ENCODE peak calls at places on chromosomes 12 and 14, in seven cellular contexts. One of them, this sample, is unnamed.

GRCh38 chr14:60561845-60562746 is 53.1 kb downstream of the SIX6 start:
- DNase-seq in coronary artery: no peak
- DNase-seq in effector memory CD4-positive, alpha-beta T cell: no peak
- DNase-seq in SK-N-MC: no peak
- DNase-seq in HAP-1: peak
- DNase-seq in HCT116: peak
- DNase-seq in AG04449: no peak
- DNase-seq in this sample: peak

GRCh38 chr12:64008596-64008995 is 164.1 kb downstream of the SRGAP1 start:
- DNase-seq in coronary artery: no peak
- DNase-seq in effector memory CD4-positive, alpha-beta T cell: no peak
- DNase-seq in SK-N-MC: no peak
- DNase-seq in HAP-1: no peak
- DNase-seq in HCT116: no peak
- DNase-seq in AG04449: no peak
- DNase-seq in this sample: no peak

GRCh38 chr14:94614802-94615201 is 2.6 kb downstream of the SERPINA3 start:
- DNase-seq in coronary artery: no peak
- DNase-seq in effector memory CD4-positive, alpha-beta T cell: no peak
- DNase-seq in SK-N-MC: no peak
- DNase-seq in HAP-1: no peak
- DNase-seq in HCT116: no peak
- DNase-seq in AG04449: no peak
- DNase-seq in this sample: no peak

GRCh38 chr12:71746983-71747611 is 7.6 kb upstream of the RAB21 start:
- DNase-seq in coronary artery: no peak
- DNase-seq in effector memory CD4-positive, alpha-beta T cell: no peak
- DNase-seq in SK-N-MC: peak
- DNase-seq in HAP-1: peak
- DNase-seq in HCT116: peak
- DNase-seq in AG04449: peak
- DNase-seq in this sample: peak

GRCh38 chr14:55580401-55581010 is 499 bp downstream of the KTN1 start:
- DNase-seq in coronary artery: peak
- DNase-seq in effector memory CD4-positive, alpha-beta T cell: peak
- DNase-seq in SK-N-MC: no peak
- DNase-seq in HAP-1: peak
- DNase-seq in HCT116: no peak
- DNase-seq in AG04449: no peak
- DNase-seq in this sample: no peak

GRCh38 chr12:52372216-52373154 is 5.2 kb upstream of the KRT85 start:
- DNase-seq in coronary artery: peak
- DNase-seq in effector memory CD4-positive, alpha-beta T cell: no peak
- DNase-seq in SK-N-MC: no peak
- DNase-seq in HAP-1: peak
- DNase-seq in HCT116: peak
- DNase-seq in AG04449: peak
- DNase-seq in this sample: peak

GRCh38 chr14:70886421-70887206 is 20.6 kb upstream of the PCNX1 start:
- DNase-seq in coronary artery: no peak
- DNase-seq in effector memory CD4-positive, alpha-beta T cell: no peak
- DNase-seq in SK-N-MC: no peak
- DNase-seq in HAP-1: no peak
- DNase-seq in HCT116: no peak
- DNase-seq in AG04449: no peak
- DNase-seq in this sample: no peak

GRCh38 chr12:98490491-98491453 is 24.6 kb upstream of the TMPO start:
- DNase-seq in coronary artery: peak
- DNase-seq in effector memory CD4-positive, alpha-beta T cell: peak
- DNase-seq in SK-N-MC: peak
- DNase-seq in HAP-1: peak
- DNase-seq in HCT116: peak
- DNase-seq in AG04449: no peak
- DNase-seq in this sample: peak

GRCh38 chr12:27814411-27814810 is 34.4 kb upstream of the MANSC4 start:
- DNase-seq in coronary artery: no peak
- DNase-seq in effector memory CD4-positive, alpha-beta T cell: no peak
- DNase-seq in SK-N-MC: no peak
- DNase-seq in HAP-1: no peak
- DNase-seq in HCT116: no peak
- DNase-seq in AG04449: no peak
- DNase-seq in this sample: peak

GRCh38 chr14:99602054-99602787 is 1.8 kb downstream of the CCDC85C start:
- DNase-seq in coronary artery: no peak
- DNase-seq in effector memory CD4-positive, alpha-beta T cell: no peak
- DNase-seq in SK-N-MC: no peak
- DNase-seq in HAP-1: peak
- DNase-seq in HCT116: no peak
- DNase-seq in AG04449: no peak
- DNase-seq in this sample: no peak

GRCh38 chr12:45273717-45274271 is 57.9 kb downstream of the ANO6 start:
- DNase-seq in coronary artery: peak
- DNase-seq in effector memory CD4-positive, alpha-beta T cell: no peak
- DNase-seq in SK-N-MC: no peak
- DNase-seq in HAP-1: no peak
- DNase-seq in HCT116: peak
- DNase-seq in AG04449: peak
- DNase-seq in this sample: peak

GRCh38 chr12:44812062-44812461 is 64.1 kb downstream of the NELL2 start:
- DNase-seq in coronary artery: no peak
- DNase-seq in effector memory CD4-positive, alpha-beta T cell: no peak
- DNase-seq in SK-N-MC: no peak
- DNase-seq in HAP-1: no peak
- DNase-seq in HCT116: peak
- DNase-seq in AG04449: no peak
- DNase-seq in this sample: peak

GRCh38 chr14:77076118-77076631 is 21.9 kb upstream of the CIPC start:
- DNase-seq in coronary artery: peak
- DNase-seq in effector memory CD4-positive, alpha-beta T cell: no peak
- DNase-seq in SK-N-MC: no peak
- DNase-seq in HAP-1: peak
- DNase-seq in HCT116: no peak
- DNase-seq in AG04449: no peak
- DNase-seq in this sample: peak

GRCh38 chr14:80784824-80785223 is 156.7 kb downstream of the CEP128 start:
- DNase-seq in coronary artery: no peak
- DNase-seq in effector memory CD4-positive, alpha-beta T cell: no peak
- DNase-seq in SK-N-MC: no peak
- DNase-seq in HAP-1: no peak
- DNase-seq in HCT116: no peak
- DNase-seq in AG04449: no peak
- DNase-seq in this sample: peak

GRCh38 chr12:3727877-3728632 is 24.9 kb downstream of the CRACR2A start:
- DNase-seq in coronary artery: no peak
- DNase-seq in effector memory CD4-positive, alpha-beta T cell: peak
- DNase-seq in SK-N-MC: peak
- DNase-seq in HAP-1: no peak
- DNase-seq in HCT116: no peak
- DNase-seq in AG04449: no peak
- DNase-seq in this sample: peak

GRCh38 chr14:105197274-105197673 is 16.2 kb upstream of the NUDT14 start:
- DNase-seq in coronary artery: no peak
- DNase-seq in effector memory CD4-positive, alpha-beta T cell: no peak
- DNase-seq in SK-N-MC: no peak
- DNase-seq in HAP-1: no peak
- DNase-seq in HCT116: no peak
- DNase-seq in AG04449: no peak
- DNase-seq in this sample: peak

GRCh38 chr14:104316121-104316722 is 177.8 kb downstream of the KIF26A start:
- DNase-seq in coronary artery: peak
- DNase-seq in effector memory CD4-positive, alpha-beta T cell: no peak
- DNase-seq in SK-N-MC: no peak
- DNase-seq in HAP-1: no peak
- DNase-seq in HCT116: no peak
- DNase-seq in AG04449: no peak
- DNase-seq in this sample: no peak

GRCh38 chr12:93802698-93803097 is 125.5 kb downstream of the CRADD start:
- DNase-seq in coronary artery: no peak
- DNase-seq in effector memory CD4-positive, alpha-beta T cell: no peak
- DNase-seq in SK-N-MC: no peak
- DNase-seq in HAP-1: no peak
- DNase-seq in HCT116: no peak
- DNase-seq in AG04449: no peak
- DNase-seq in this sample: peak

GRCh38 chr12:93805736-93806141 is 128.6 kb downstream of the CRADD start:
- DNase-seq in coronary artery: no peak
- DNase-seq in effector memory CD4-positive, alpha-beta T cell: no peak
- DNase-seq in SK-N-MC: no peak
- DNase-seq in HAP-1: no peak
- DNase-seq in HCT116: no peak
- DNase-seq in AG04449: no peak
- DNase-seq in this sample: no peak

GRCh38 chr12:93804392-93805179 is 127.4 kb downstream of the CRADD start:
- DNase-seq in coronary artery: no peak
- DNase-seq in effector memory CD4-positive, alpha-beta T cell: no peak
- DNase-seq in SK-N-MC: no peak
- DNase-seq in HAP-1: no peak
- DNase-seq in HCT116: no peak
- DNase-seq in AG04449: no peak
- DNase-seq in this sample: peak

GRCh38 chr12:93802293-93802692 is 125.1 kb downstream of the CRADD start:
- DNase-seq in coronary artery: no peak
- DNase-seq in effector memory CD4-positive, alpha-beta T cell: no peak
- DNase-seq in SK-N-MC: no peak
- DNase-seq in HAP-1: no peak
- DNase-seq in HCT116: no peak
- DNase-seq in AG04449: no peak
- DNase-seq in this sample: no peak

DNA sequence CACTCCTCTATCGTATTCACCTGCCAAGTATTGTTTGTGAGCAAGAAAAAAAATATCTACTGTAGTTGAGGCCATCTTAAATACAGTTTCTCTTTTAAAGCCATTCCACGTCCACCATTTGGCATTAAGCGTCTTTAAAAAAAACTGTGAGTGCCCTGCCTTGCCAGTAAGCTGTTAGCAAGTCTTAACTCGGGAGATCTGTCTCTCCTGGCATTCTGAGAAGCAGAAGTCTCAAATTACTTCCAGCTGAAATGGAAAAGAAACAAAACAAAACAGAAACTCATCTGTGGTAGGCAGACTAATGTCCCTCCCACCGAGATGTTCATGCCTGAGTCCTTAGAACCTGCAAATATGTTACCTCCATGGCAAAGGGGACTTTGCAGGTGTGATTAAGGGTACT is 126.2 kb downstream of the CRADD start:
- DNase-seq in coronary artery: no peak
- DNase-seq in effector memory CD4-positive, alpha-beta T cell: no peak
- DNase-seq in SK-N-MC: no peak
- DNase-seq in HAP-1: no peak
- DNase-seq in HCT116: no peak
- DNase-seq in AG04449: peak
- DNase-seq in this sample: peak
- H3K4me3 ChIP-seq in coronary artery: peak
- H3K4me3 ChIP-seq in effector memory CD4-positive, alpha-beta T cell: no peak
- H3K4me3 ChIP-seq in SK-N-MC: no peak
- H3K4me3 ChIP-seq in HAP-1: no peak
- H3K4me3 ChIP-seq in HCT116: no peak
- H3K4me3 ChIP-seq in AG04449: no peak
- H3K4me3 ChIP-seq in this sample: no peak

GRCh38 chr12:26724309-26724702 is 108.7 kb downstream of the ITPR2 start:
- DNase-seq in coronary artery: no peak
- DNase-seq in effector memory CD4-positive, alpha-beta T cell: no peak
- DNase-seq in SK-N-MC: no peak
- DNase-seq in HAP-1: no peak
- DNase-seq in HCT116: no peak
- DNase-seq in AG04449: no peak
- DNase-seq in this sample: no peak
- H3K4me3 ChIP-seq in coronary artery: peak
- H3K4me3 ChIP-seq in effector memory CD4-positive, alpha-beta T cell: no peak
- H3K4me3 ChIP-seq in SK-N-MC: no peak
- H3K4me3 ChIP-seq in HAP-1: no peak
- H3K4me3 ChIP-seq in HCT116: no peak
- H3K4me3 ChIP-seq in AG04449: no peak
- H3K4me3 ChIP-seq in this sample: no peak

GRCh38 chr12:68267892-68268396 is 14.5 kb upstream of the IL22 start:
- DNase-seq in coronary artery: no peak
- DNase-seq in effector memory CD4-positive, alpha-beta T cell: no peak
- DNase-seq in SK-N-MC: no peak
- DNase-seq in HAP-1: no peak
- DNase-seq in HCT116: no peak
- DNase-seq in AG04449: peak
- DNase-seq in this sample: peak

GRCh38 chr12:68261947-68262346 is 8.5 kb upstream of the IL22 start:
- DNase-seq in coronary artery: no peak
- DNase-seq in effector memory CD4-positive, alpha-beta T cell: no peak
- DNase-seq in SK-N-MC: no peak
- DNase-seq in HAP-1: no peak
- DNase-seq in HCT116: no peak
- DNase-seq in AG04449: no peak
- DNase-seq in this sample: no peak

GRCh38 chr12:68264864-68265256 is 11.5 kb upstream of the IL22 start:
- DNase-seq in coronary artery: no peak
- DNase-seq in effector memory CD4-positive, alpha-beta T cell: no peak
- DNase-seq in SK-N-MC: no peak
- DNase-seq in HAP-1: no peak
- DNase-seq in HCT116: no peak
- DNase-seq in AG04449: peak
- DNase-seq in this sample: peak

GRCh38 chr12:68263366-68263765 is 10.0 kb upstream of the IL22 start:
- DNase-seq in coronary artery: no peak
- DNase-seq in effector memory CD4-positive, alpha-beta T cell: no peak
- DNase-seq in SK-N-MC: no peak
- DNase-seq in HAP-1: no peak
- DNase-seq in HCT116: no peak
- DNase-seq in AG04449: no peak
- DNase-seq in this sample: no peak

DNA sequence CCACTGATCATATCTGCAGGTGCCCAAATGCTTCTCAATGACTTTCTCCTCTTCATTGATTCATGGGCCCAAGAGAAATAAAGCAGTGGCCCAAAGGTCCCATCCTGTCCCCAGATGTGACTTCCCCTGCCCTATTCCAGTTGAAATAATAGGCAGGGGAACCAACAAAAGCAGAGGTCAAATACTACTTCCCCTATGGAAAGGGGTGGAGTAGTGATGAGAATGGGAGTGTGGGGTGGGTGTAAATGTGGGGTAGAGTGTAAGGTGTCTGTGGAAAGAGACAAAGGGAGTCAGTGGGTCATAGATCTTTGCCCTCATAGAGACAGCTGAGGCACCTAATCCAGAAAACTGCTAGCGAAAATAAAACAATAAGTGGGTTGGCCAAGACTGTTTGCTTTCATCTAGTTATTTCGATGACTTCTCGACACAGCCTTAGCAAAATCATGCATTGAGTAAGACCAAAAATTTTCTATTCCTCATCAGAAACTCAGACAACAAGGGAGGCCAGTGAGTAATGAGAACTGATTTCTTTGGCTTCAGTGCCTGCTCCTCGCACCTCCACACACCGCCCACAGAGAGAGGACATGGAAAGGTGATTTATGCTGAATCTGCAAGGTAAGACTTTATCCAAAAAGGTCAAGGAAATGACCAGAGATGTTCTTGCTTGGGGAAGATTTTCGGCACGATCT is 10.9 kb upstream of the IL22 start:
- DNase-seq in coronary artery: no peak
- DNase-seq in effector memory CD4-positive, alpha-beta T cell: no peak
- DNase-seq in SK-N-MC: no peak
- DNase-seq in HAP-1: no peak
- DNase-seq in HCT116: no peak
- DNase-seq in AG04449: no peak
- DNase-seq in this sample: peak
- H3K4me3 ChIP-seq in coronary artery: no peak
- H3K4me3 ChIP-seq in effector memory CD4-positive, alpha-beta T cell: no peak
- H3K4me3 ChIP-seq in SK-N-MC: no peak
- H3K4me3 ChIP-seq in HAP-1: no peak
- H3K4me3 ChIP-seq in HCT116: no peak
- H3K4me3 ChIP-seq in AG04449: no peak
- H3K4me3 ChIP-seq in this sample: no peak

GRCh38 chr12:113066806-113067400 is 10.4 kb downstream of the DTX1 start:
- DNase-seq in coronary artery: no peak
- DNase-seq in effector memory CD4-positive, alpha-beta T cell: no peak
- DNase-seq in SK-N-MC: no peak
- DNase-seq in HAP-1: no peak
- DNase-seq in HCT116: no peak
- DNase-seq in AG04449: no peak
- DNase-seq in this sample: no peak
- H3K4me3 ChIP-seq in coronary artery: no peak
- H3K4me3 ChIP-seq in effector memory CD4-positive, alpha-beta T cell: no peak
- H3K4me3 ChIP-seq in SK-N-MC: no peak
- H3K4me3 ChIP-seq in HAP-1: no peak
- H3K4me3 ChIP-seq in HCT116: no peak
- H3K4me3 ChIP-seq in AG04449: no peak
- H3K4me3 ChIP-seq in this sample: no peak

This sample was measured in fibroblast of mammary gland.